ENCODE peak calls at places on chromosomes 13 and 19, in nine cellular contexts. L is memory B cell, X is IMR-90, K is GOT3, D is fibroblast of the aortic adventitia, M is A172, Z is MCF 10A, S is body of pancreas, C is GM04503. E is an unnamed sample.
A peak's percentile ranks its signal among the peaks of the same experiment; 100 is the strongest.

GRCh38 chr13:18921063-18921462 is 260.6 kb downstream of the TUBA3C start:
- DNase-seq in Z (no peak), X (no peak), D (no peak), K (no peak), C (no peak), S (no peak), L (no peak), M (no peak), E (no peak)

GRCh38 chr19:12665646-12666304 is 767 bp downstream of the MAN2B1 start:
- DNase-seq in X (peak; percentile 10), K (no peak), C (no peak), M (no peak), D (no peak), S (no peak), Z (no peak), L (peak; percentile 28), E (no peak)

GRCh38 chr19:4955274-4955673 is 13.6 kb upstream of the KDM4B start:
- DNase-seq in K (no peak), C (no peak), M (no peak), L (no peak), D (no peak), Z (no peak), S (no peak), X (no peak), E (no peak)

GRCh38 chr19:34989248-34989797 is 10.8 kb upstream of the GRAMD1A start:
- DNase-seq in L (no peak), X (no peak), K (no peak), D (no peak), S (no peak), C (no peak), M (no peak), Z (no peak), E (no peak)

GRCh38 chr13:34357435-34358232 is 539.7 kb downstream of the RFC3 start:
- DNase-seq in K (no peak), X (peak; percentile 79), L (no peak), M (peak; percentile 88), C (peak; percentile 58), S (peak; percentile 16), D (peak; percentile 75), Z (peak; percentile 50), E (no peak)

GRCh38 chr13:50731400-50731799 is 112.1 kb downstream of the DLEU7 start:
- DNase-seq in M (no peak), X (peak; percentile 54), D (peak; percentile 93), L (no peak), C (peak; percentile 79), K (no peak), S (no peak), Z (peak; percentile 86), E (no peak)

GRCh38 chr19:11096210-11096841 is 7.1 kb downstream of the LDLR start:
- DNase-seq in K (no peak), S (no peak), M (peak; percentile 86), L (no peak), D (peak; percentile 97), Z (peak; percentile 88), X (peak; percentile 47), C (no peak), E (peak; percentile 5)

GRCh38 chr13:39536906-39537305 is 66.1 kb downstream of the LHFPL6 start:
- DNase-seq in D (no peak), S (no peak), M (no peak), C (no peak), K (no peak), L (no peak), X (no peak), Z (no peak), E (no peak)

GRCh38 chr13:22357132-22357531 is 686.3 kb downstream of the FGF9 start:
- DNase-seq in M (peak; percentile 24), D (no peak), L (no peak), X (no peak), Z (no peak), S (no peak), K (no peak), C (no peak), E (no peak)

GRCh38 chr13:24624363-24624762 is 55.8 kb upstream of the ATP12A start:
- DNase-seq in K (no peak), S (no peak), M (no peak), Z (no peak), L (no peak), D (no peak), X (no peak), C (no peak), E (no peak)

GRCh38 chr19:15644066-15644741 is 3.5 kb downstream of the CYP4F3 start:
- DNase-seq in C (no peak), X (no peak), K (no peak), Z (no peak), D (no peak), M (no peak), S (no peak), L (no peak), E (no peak)

GRCh38 chr19:1473056-1473400 is 6.0 kb downstream of the C19orf25 start:
- DNase-seq in L (no peak), M (no peak), Z (no peak), D (no peak), X (no peak), K (no peak), C (no peak), S (no peak), E (no peak)

GRCh38 chr19:49887653-49888477 is 8.8 kb downstream of the IL4I1 start:
- DNase-seq in K (no peak), M (no peak), C (no peak), L (no peak), X (no peak), S (no peak), D (no peak), Z (no peak), E (no peak)

GRCh38 chr19:44260695-44261446 is 1.2 kb downstream of the ZNF233 start:
- DNase-seq in X (no peak), L (no peak), M (no peak), S (no peak), Z (no peak), C (no peak), D (no peak), K (no peak), E (no peak)

GRCh38 chr13:27133889-27134288 is 37.7 kb downstream of the USP12 start:
- DNase-seq in S (no peak), K (no peak), L (no peak), C (no peak), M (no peak), D (no peak), Z (no peak), X (no peak), E (no peak)

GRCh38 chr19:38267780-38268430 is 3.5 kb downstream of the SPINT2 start:
- DNase-seq in D (no peak), K (no peak), X (no peak), Z (peak; percentile 58), S (peak; percentile 88), C (no peak), L (no peak), M (no peak), E (no peak)

GRCh38 chr19:40907968-40908735 is 26.1 kb upstream of the CYP2A7 start:
- DNase-seq in M (no peak), Z (no peak), D (no peak), C (no peak), L (peak; percentile 4), K (no peak), S (peak; percentile 26), X (no peak), E (peak; percentile 56)

GRCh38 chr13:40340368-40341085 is 325.9 kb downstream of the FOXO1 start:
- DNase-seq in Z (peak; percentile 58), K (no peak), M (no peak), S (peak; percentile 81), C (no peak), D (peak; percentile 19), L (no peak), X (no peak), E (no peak)

GRCh38 chr13:52782486-52783448 is 43.1 kb upstream of the CNMD start:
- DNase-seq in S (no peak), M (no peak), Z (no peak), C (no peak), L (no peak), D (no peak), X (no peak), K (no peak), E (no peak)

GRCh38 chr19:38718747-38719543 is 25.3 kb downstream of the CAPN12 start:
- DNase-seq in C (no peak), X (no peak), Z (no peak), L (no peak), S (peak; percentile 71), M (peak; percentile 94), K (no peak), D (peak; percentile 40), E (no peak)

GRCh38 chr13:48163066-48163465 is 68.2 kb upstream of the MED4 start:
- DNase-seq in C (no peak), L (no peak), X (no peak), Z (no peak), M (no peak), D (peak; percentile 67), K (no peak), S (no peak), E (no peak)

GRCh38 chr13:24161010-24161775 is 673 bp downstream of the SPATA13 start:
- DNase-seq in C (no peak), M (no peak), Z (peak; percentile 18), L (peak; percentile 8), D (peak; percentile 12), S (peak; percentile 83), K (no peak), X (no peak), E (peak; percentile 36)

GRCh38 chr13:52848455-52849190 is at the start of gene PCDH8:
- DNase-seq in K (no peak), S (peak; percentile 24), Z (no peak), X (no peak), L (no peak), M (no peak), D (no peak), C (no peak), E (no peak)

GRCh38 chr19:50059045-50059444 is 33.2 kb downstream of the ZNF473 start:
- DNase-seq in Z (no peak), K (no peak), M (no peak), D (no peak), L (no peak), S (no peak), X (no peak), C (no peak), E (no peak)

GRCh38 chr13:76512676-76513277 is 373.4 kb downstream of the KCTD12 start:
- DNase-seq in Z (peak; percentile 74), C (peak; percentile 10), D (peak; percentile 95), M (peak; percentile 14), K (no peak), S (no peak), L (no peak), X (peak; percentile 97), E (no peak)

GRCh38 chr13:57624565-57625435 is 6.7 kb upstream of the PCDH17 start:
- DNase-seq in X (peak; percentile 41), K (no peak), L (no peak), C (no peak), D (peak; percentile 60), M (peak; percentile 33), S (peak; percentile 61), Z (peak; percentile 82), E (no peak)

GRCh38 chr13:112703935-112704633 is 14.2 kb downstream of the ATP11A start:
- DNase-seq in D (no peak), S (no peak), K (no peak), Z (no peak), M (no peak), X (no peak), C (no peak), L (no peak), E (no peak)